ENCODE peak calls at places on chromosomes 13 and 19, in eight cellular contexts. One of them, this sample, is unnamed.

GRCh38 chr19:1491849-1492170 is 829 bp downstream of the REEP6 start:
- DNase-seq in mammary epithelial cell: no peak
- DNase-seq in tibial nerve: no peak
- DNase-seq in psoas muscle: peak; percentile 17
- DNase-seq in BE2C: no peak
- DNase-seq in retinal pigment epithelial cell: no peak
- DNase-seq in stomach: no peak
- DNase-seq in heart left ventricle: no peak
- DNase-seq in this sample: no peak

GRCh38 chr13:113458218-113459065 is 5.2 kb upstream of the ADPRHL1 start:
- DNase-seq in tibial nerve: no peak
- DNase-seq in mammary epithelial cell: no peak
- DNase-seq in retinal pigment epithelial cell: no peak
- DNase-seq in heart left ventricle: peak; percentile 65
- DNase-seq in BE2C: peak; percentile 83
- DNase-seq in stomach: no peak
- DNase-seq in psoas muscle: no peak
- DNase-seq in this sample: peak; percentile 60

GRCh38 chr13:31588331-31588730 is 151.0 kb upstream of the RXFP2 start:
- DNase-seq in stomach: no peak
- DNase-seq in BE2C: no peak
- DNase-seq in mammary epithelial cell: no peak
- DNase-seq in psoas muscle: no peak
- DNase-seq in retinal pigment epithelial cell: no peak
- DNase-seq in heart left ventricle: no peak
- DNase-seq in tibial nerve: no peak
- DNase-seq in this sample: no peak

GRCh38 chr13:105139048-105139379 is 1396.4 kb downstream of the EFNB2 start:
- DNase-seq in BE2C: no peak
- DNase-seq in psoas muscle: no peak
- DNase-seq in mammary epithelial cell: no peak
- DNase-seq in heart left ventricle: no peak
- DNase-seq in stomach: no peak
- DNase-seq in tibial nerve: no peak
- DNase-seq in retinal pigment epithelial cell: no peak
- DNase-seq in this sample: no peak

GRCh38 chr19:38009650-38010229 is 102.7 kb downstream of the SIPA1L3 start:
- DNase-seq in mammary epithelial cell: no peak
- DNase-seq in retinal pigment epithelial cell: no peak
- DNase-seq in heart left ventricle: no peak
- DNase-seq in stomach: no peak
- DNase-seq in BE2C: no peak
- DNase-seq in tibial nerve: no peak
- DNase-seq in psoas muscle: no peak
- DNase-seq in this sample: no peak

GRCh38 chr19:54561840-54562239 is 11.8 kb upstream of the LILRA2 start:
- DNase-seq in tibial nerve: no peak
- DNase-seq in BE2C: no peak
- DNase-seq in retinal pigment epithelial cell: no peak
- DNase-seq in mammary epithelial cell: no peak
- DNase-seq in heart left ventricle: no peak
- DNase-seq in stomach: no peak
- DNase-seq in psoas muscle: no peak
- DNase-seq in this sample: no peak

GRCh38 chr19:57028804-57029525 is 90.8 kb upstream of the USP29 start:
- DNase-seq in stomach: no peak
- DNase-seq in tibial nerve: no peak
- DNase-seq in heart left ventricle: no peak
- DNase-seq in retinal pigment epithelial cell: no peak
- DNase-seq in psoas muscle: no peak
- DNase-seq in mammary epithelial cell: no peak
- DNase-seq in BE2C: no peak
- DNase-seq in this sample: no peak

GRCh38 chr19:15631817-15632216 is 8.9 kb upstream of the CYP4F3 start:
- DNase-seq in retinal pigment epithelial cell: no peak
- DNase-seq in mammary epithelial cell: no peak
- DNase-seq in tibial nerve: no peak
- DNase-seq in stomach: no peak
- DNase-seq in BE2C: peak; percentile 41
- DNase-seq in heart left ventricle: no peak
- DNase-seq in psoas muscle: no peak
- DNase-seq in this sample: no peak

GRCh38 chr19:1089891-1090290 is 5.3 kb downstream of the POLR2E start:
- DNase-seq in heart left ventricle: peak; percentile 26
- DNase-seq in mammary epithelial cell: no peak
- DNase-seq in stomach: no peak
- DNase-seq in psoas muscle: no peak
- DNase-seq in retinal pigment epithelial cell: no peak
- DNase-seq in BE2C: no peak
- DNase-seq in tibial nerve: no peak
- DNase-seq in this sample: no peak

GRCh38 chr13:94987869-94988268 is 275.5 kb upstream of the SOX21 start:
- DNase-seq in mammary epithelial cell: no peak
- DNase-seq in BE2C: no peak
- DNase-seq in tibial nerve: no peak
- DNase-seq in stomach: no peak
- DNase-seq in heart left ventricle: no peak
- DNase-seq in psoas muscle: no peak
- DNase-seq in retinal pigment epithelial cell: no peak
- DNase-seq in this sample: no peak

GRCh38 chr19:58093071-58093470 is 5.0 kb downstream of the ZSCAN18 start:
- DNase-seq in stomach: no peak
- DNase-seq in BE2C: no peak
- DNase-seq in mammary epithelial cell: no peak
- DNase-seq in retinal pigment epithelial cell: no peak
- DNase-seq in heart left ventricle: no peak
- DNase-seq in tibial nerve: no peak
- DNase-seq in psoas muscle: no peak
- DNase-seq in this sample: no peak

GRCh38 chr19:16315825-16316505 is 8.7 kb upstream of the KLF2 start:
- DNase-seq in mammary epithelial cell: peak; percentile 74
- DNase-seq in retinal pigment epithelial cell: peak; percentile 81
- DNase-seq in stomach: no peak
- DNase-seq in psoas muscle: peak; percentile 52
- DNase-seq in tibial nerve: peak; percentile 76
- DNase-seq in BE2C: no peak
- DNase-seq in heart left ventricle: peak; percentile 75
- DNase-seq in this sample: no peak

GRCh38 chr19:10421981-10422461 is 1.7 kb downstream of the PDE4A start:
- DNase-seq in tibial nerve: no peak
- DNase-seq in BE2C: no peak
- DNase-seq in mammary epithelial cell: no peak
- DNase-seq in psoas muscle: no peak
- DNase-seq in stomach: no peak
- DNase-seq in retinal pigment epithelial cell: no peak
- DNase-seq in heart left ventricle: no peak
- DNase-seq in this sample: no peak

GRCh38 chr19:20423381-20424207 is 142.0 kb downstream of the ZNF737 start:
- DNase-seq in tibial nerve: peak; percentile 61
- DNase-seq in psoas muscle: peak; percentile 47
- DNase-seq in mammary epithelial cell: peak; percentile 56
- DNase-seq in retinal pigment epithelial cell: no peak
- DNase-seq in stomach: peak; percentile 56
- DNase-seq in heart left ventricle: peak; percentile 54
- DNase-seq in BE2C: no peak
- DNase-seq in this sample: peak; percentile 44

GRCh38 chr19:41928221-41928683 is at the start of gene ERFL:
- DNase-seq in tibial nerve: no peak
- DNase-seq in mammary epithelial cell: no peak
- DNase-seq in heart left ventricle: no peak
- DNase-seq in psoas muscle: no peak
- DNase-seq in BE2C: no peak
- DNase-seq in stomach: no peak
- DNase-seq in retinal pigment epithelial cell: no peak
- DNase-seq in this sample: no peak

GRCh38 chr19:2552859-2553258 is 76.9 kb downstream of the GADD45B start:
- DNase-seq in heart left ventricle: no peak
- DNase-seq in tibial nerve: no peak
- DNase-seq in retinal pigment epithelial cell: no peak
- DNase-seq in BE2C: no peak
- DNase-seq in stomach: no peak
- DNase-seq in psoas muscle: no peak
- DNase-seq in mammary epithelial cell: no peak
- DNase-seq in this sample: no peak

GRCh38 chr19:50562329-50562728 is 5.9 kb downstream of the LRRC4B start:
- DNase-seq in BE2C: no peak
- DNase-seq in psoas muscle: no peak
- DNase-seq in retinal pigment epithelial cell: no peak
- DNase-seq in heart left ventricle: no peak
- DNase-seq in tibial nerve: no peak
- DNase-seq in mammary epithelial cell: no peak
- DNase-seq in stomach: no peak
- DNase-seq in this sample: no peak

GRCh38 chr13:22285867-22286632 is 615.2 kb downstream of the FGF9 start:
- DNase-seq in retinal pigment epithelial cell: no peak
- DNase-seq in mammary epithelial cell: no peak
- DNase-seq in BE2C: no peak
- DNase-seq in stomach: no peak
- DNase-seq in tibial nerve: no peak
- DNase-seq in heart left ventricle: no peak
- DNase-seq in psoas muscle: no peak
- DNase-seq in this sample: no peak

GRCh38 chr19:3606174-3606689 is 443 bp downstream of the TBXA2R start:
- DNase-seq in heart left ventricle: no peak
- DNase-seq in psoas muscle: no peak
- DNase-seq in BE2C: no peak
- DNase-seq in mammary epithelial cell: no peak
- DNase-seq in retinal pigment epithelial cell: no peak
- DNase-seq in tibial nerve: no peak
- DNase-seq in stomach: peak; percentile 78
- DNase-seq in this sample: no peak
- H3K4me3 ChIP-seq in heart left ventricle: peak overlapping the region; percentile 68
- H3K4me3 ChIP-seq in psoas muscle: peak overlapping the region; percentile 62
- H3K4me3 ChIP-seq in BE2C: peak overlapping the region; percentile 52
- H3K4me3 ChIP-seq in mammary epithelial cell: peak overlapping the region; percentile 26
- H3K4me3 ChIP-seq in retinal pigment epithelial cell: peak overlapping the region; percentile 44
- H3K4me3 ChIP-seq in tibial nerve: peak overlapping the region; percentile 56
- H3K4me3 ChIP-seq in stomach: peak overlapping the region; percentile 48
- H3K4me3 ChIP-seq in this sample: peak overlapping the region; percentile 24

GRCh38 chr19:3618811-3619630 is 7.6 kb downstream of the CACTIN start:
- DNase-seq in stomach: no peak
- DNase-seq in retinal pigment epithelial cell: no peak
- DNase-seq in heart left ventricle: peak; percentile 15
- DNase-seq in mammary epithelial cell: no peak
- DNase-seq in BE2C: no peak
- DNase-seq in tibial nerve: no peak
- DNase-seq in psoas muscle: no peak
- DNase-seq in this sample: no peak
- TF ChIP-seq CTCF in stomach: no peak
- TF ChIP-seq CTCF in retinal pigment epithelial cell: no peak
- TF ChIP-seq CTCF in heart left ventricle: peak; percentile 10
- TF ChIP-seq CTCF in mammary epithelial cell: no peak
- TF ChIP-seq CTCF in BE2C: no peak
- TF ChIP-seq CTCF in tibial nerve: no peak
- TF ChIP-seq CTCF in psoas muscle: no peak
- TF ChIP-seq CTCF in this sample: no peak

GRCh38 chr13:78608705-78609463 is 5.5 kb upstream of the POU4F1 start:
- DNase-seq in tibial nerve: no peak
- DNase-seq in psoas muscle: no peak
- DNase-seq in retinal pigment epithelial cell: no peak
- DNase-seq in BE2C: peak; percentile 24
- DNase-seq in stomach: no peak
- DNase-seq in heart left ventricle: no peak
- DNase-seq in mammary epithelial cell: no peak
- DNase-seq in this sample: no peak
- H3K4me3 ChIP-seq in tibial nerve: peak overlapping the region; percentile 45
- H3K4me3 ChIP-seq in psoas muscle: peak overlapping the region; percentile 61
- H3K4me3 ChIP-seq in retinal pigment epithelial cell: peak overlapping the region; percentile 40
- H3K4me3 ChIP-seq in BE2C: peak overlapping the region; percentile 68
- H3K4me3 ChIP-seq in stomach: peak overlapping the region; percentile 45
- H3K4me3 ChIP-seq in heart left ventricle: peak overlapping the region; percentile 50
- H3K4me3 ChIP-seq in mammary epithelial cell: peak overlapping the region; percentile 52
- H3K4me3 ChIP-seq in this sample: peak overlapping the region; percentile 53

GRCh38 chr19:46944918-46945628 is 74.6 kb upstream of the NPAS1 start:
- DNase-seq in BE2C: peak; percentile 40
- DNase-seq in stomach: no peak
- DNase-seq in retinal pigment epithelial cell: no peak
- DNase-seq in mammary epithelial cell: no peak
- DNase-seq in tibial nerve: peak; percentile 61
- DNase-seq in psoas muscle: peak; percentile 74
- DNase-seq in heart left ventricle: peak; percentile 86
- DNase-seq in this sample: peak; percentile 31
- TF ChIP-seq CTCF in BE2C: no peak
- TF ChIP-seq CTCF in stomach: no peak
- TF ChIP-seq CTCF in retinal pigment epithelial cell: no peak
- TF ChIP-seq CTCF in mammary epithelial cell: no peak
- TF ChIP-seq CTCF in tibial nerve: no peak
- TF ChIP-seq CTCF in psoas muscle: no peak
- TF ChIP-seq CTCF in heart left ventricle: no peak
- TF ChIP-seq CTCF in this sample: no peak

GRCh38 chr13:112136095-112136494 is 69.1 kb downstream of the SOX1 start:
- DNase-seq in psoas muscle: no peak
- DNase-seq in tibial nerve: no peak
- DNase-seq in heart left ventricle: no peak
- DNase-seq in BE2C: no peak
- DNase-seq in mammary epithelial cell: no peak
- DNase-seq in stomach: peak; percentile 15
- DNase-seq in retinal pigment epithelial cell: no peak
- DNase-seq in this sample: no peak
- H3K4me3 ChIP-seq in psoas muscle: no peak overlapping the region
- H3K4me3 ChIP-seq in tibial nerve: no peak overlapping the region
- H3K4me3 ChIP-seq in heart left ventricle: no peak overlapping the region
- H3K4me3 ChIP-seq in BE2C: no peak overlapping the region
- H3K4me3 ChIP-seq in mammary epithelial cell: no peak overlapping the region
- H3K4me3 ChIP-seq in stomach: no peak overlapping the region
- H3K4me3 ChIP-seq in retinal pigment epithelial cell: no peak overlapping the region
- H3K4me3 ChIP-seq in this sample: no peak overlapping the region

GRCh38 chr19:18771328-18772242 is 19.5 kb downstream of the COMP start:
- DNase-seq in retinal pigment epithelial cell: no peak
- DNase-seq in tibial nerve: no peak
- DNase-seq in psoas muscle: no peak
- DNase-seq in BE2C: peak; percentile 85
- DNase-seq in stomach: no peak
- DNase-seq in heart left ventricle: no peak
- DNase-seq in mammary epithelial cell: no peak
- DNase-seq in this sample: no peak
- TF ChIP-seq CTCF in retinal pigment epithelial cell: peak; percentile 34
- TF ChIP-seq CTCF in tibial nerve: no peak
- TF ChIP-seq CTCF in psoas muscle: no peak
- TF ChIP-seq CTCF in BE2C: peak; percentile 82
- TF ChIP-seq CTCF in stomach: peak; percentile 6
- TF ChIP-seq CTCF in heart left ventricle: no peak
- TF ChIP-seq CTCF in mammary epithelial cell: peak; percentile 19
- TF ChIP-seq CTCF in this sample: no peak

GRCh38 chr19:17424743-17425365 is 5.0 kb downstream of the MVB12A start:
- DNase-seq in psoas muscle: peak; percentile 34
- DNase-seq in tibial nerve: no peak
- DNase-seq in mammary epithelial cell: no peak
- DNase-seq in retinal pigment epithelial cell: no peak
- DNase-seq in heart left ventricle: no peak
- DNase-seq in stomach: no peak
- DNase-seq in BE2C: peak; percentile 85
- DNase-seq in this sample: no peak
- H3K4me3 ChIP-seq in psoas muscle: no peak overlapping the region
- H3K4me3 ChIP-seq in tibial nerve: no peak overlapping the region
- H3K4me3 ChIP-seq in mammary epithelial cell: no peak overlapping the region
- H3K4me3 ChIP-seq in retinal pigment epithelial cell: no peak overlapping the region
- H3K4me3 ChIP-seq in heart left ventricle: no peak overlapping the region
- H3K4me3 ChIP-seq in stomach: no peak overlapping the region
- H3K4me3 ChIP-seq in BE2C: peak overlapping the region; percentile 19
- H3K4me3 ChIP-seq in this sample: no peak overlapping the region

GRCh38 chr13:66716502-66716901 is 513.6 kb downstream of the PCDH9 start:
- DNase-seq in tibial nerve: no peak
- DNase-seq in heart left ventricle: no peak
- DNase-seq in retinal pigment epithelial cell: no peak
- DNase-seq in BE2C: no peak
- DNase-seq in stomach: no peak
- DNase-seq in mammary epithelial cell: no peak
- DNase-seq in psoas muscle: no peak
- DNase-seq in this sample: no peak

GRCh38 chr13:66714795-66715194 is 515.3 kb downstream of the PCDH9 start:
- DNase-seq in heart left ventricle: no peak
- DNase-seq in psoas muscle: no peak
- DNase-seq in retinal pigment epithelial cell: no peak
- DNase-seq in stomach: no peak
- DNase-seq in BE2C: no peak
- DNase-seq in tibial nerve: no peak
- DNase-seq in mammary epithelial cell: no peak
- DNase-seq in this sample: no peak
- TF ChIP-seq CTCF in heart left ventricle: peak; percentile 10
- TF ChIP-seq CTCF in psoas muscle: no peak
- TF ChIP-seq CTCF in retinal pigment epithelial cell: peak; percentile 23
- TF ChIP-seq CTCF in stomach: no peak
- TF ChIP-seq CTCF in BE2C: peak; percentile 35
- TF ChIP-seq CTCF in tibial nerve: no peak
- TF ChIP-seq CTCF in mammary epithelial cell: peak; percentile 32
- TF ChIP-seq CTCF in this sample: no peak

This sample was measured in lower leg skin.